ENCODE peak calls at places on chromosomes 4 and X, in four cellular contexts. I, D, A and Y are unnamed samples.

GRCh38 chrX:2489446-2490445 is 11.0 kb downstream of the DHRSX start:
- DNase-seq in I (no peak), D (no peak), A (no peak), Y (no peak)

GRCh38 chr4:1234811-1235292 is 14.1 kb downstream of the CTBP1 start:
- DNase-seq in I (no peak), D (no peak), A (no peak), Y (no peak)

GRCh38 chr4:70715097-70715496 is 6.7 kb upstream of the RUFY3 start:
- DNase-seq in I (peak; percentile 52), D (no peak), A (no peak), Y (no peak)

GRCh38 chrX:130915302-130915701 is 12.3 kb upstream of the ENOX2 start:
- DNase-seq in I (peak; percentile 37), D (no peak), A (no peak), Y (no peak)

GRCh38 chr4:148258526-148258925 is 183.7 kb downstream of the NR3C2 start:
- DNase-seq in I (no peak), D (no peak), A (no peak), Y (no peak)

GRCh38 chr4:113116414-113117345 is 67.2 kb downstream of the ANK2 start:
- DNase-seq in I (no peak), D (no peak), A (no peak), Y (no peak)

GRCh38 chr4:9679704-9680478 is 101.5 kb upstream of the DRD5 start:
- DNase-seq in I (no peak), D (no peak), A (no peak), Y (no peak)

GRCh38 chr4:183848762-183849161 is 56.3 kb upstream of the STOX2 start:
- DNase-seq in I (no peak), D (no peak), A (no peak), Y (no peak)

GRCh38 chr4:145735330-145735638 is 55.3 kb downstream of the C4orf51 start:
- DNase-seq in I (peak; percentile 96), D (peak; percentile 47), A (no peak), Y (peak; percentile 72)

GRCh38 chr4:162921178-162921785 is 245.4 kb downstream of the NAF1 start:
- DNase-seq in I (no peak), D (no peak), A (no peak), Y (no peak)

GRCh38 chrX:78708171-78708570 is 39.3 kb upstream of the LPAR4 start:
- DNase-seq in I (peak; percentile 41), D (peak; percentile 1), A (no peak), Y (peak; percentile 34)

GRCh38 chr4:20326977-20327376 is 75.3 kb downstream of the SLIT2 start:
- DNase-seq in I (peak; percentile 15), D (no peak), A (no peak), Y (no peak)

GRCh38 chr4:3342182-3342854 is 49.5 kb downstream of the RGS12 start:
- DNase-seq in I (peak; percentile 95), D (peak; percentile 85), A (no peak), Y (peak; percentile 14)

GRCh38 chr4:61590881-61591280 is 390.8 kb downstream of the ADGRL3 start:
- DNase-seq in I (no peak), D (no peak), A (no peak), Y (no peak)

GRCh38 chr4:57098415-57098814 is 11.8 kb downstream of the IGFBP7 start:
- DNase-seq in I (no peak), D (no peak), A (no peak), Y (no peak)

GRCh38 chr4:57097711-57098110 is 12.5 kb downstream of the IGFBP7 start:
- DNase-seq in I (no peak), D (no peak), A (no peak), Y (no peak)

GRCh38 chr4:57099363-57099762 is 10.8 kb downstream of the IGFBP7 start:
- DNase-seq in I (no peak), D (peak; percentile 16), A (no peak), Y (no peak)

GRCh38 chr4:57100979-57101629 is 9.1 kb downstream of the IGFBP7 start:
- DNase-seq in I (no peak), D (peak; percentile 88), A (no peak), Y (peak; percentile 72)

DNA sequence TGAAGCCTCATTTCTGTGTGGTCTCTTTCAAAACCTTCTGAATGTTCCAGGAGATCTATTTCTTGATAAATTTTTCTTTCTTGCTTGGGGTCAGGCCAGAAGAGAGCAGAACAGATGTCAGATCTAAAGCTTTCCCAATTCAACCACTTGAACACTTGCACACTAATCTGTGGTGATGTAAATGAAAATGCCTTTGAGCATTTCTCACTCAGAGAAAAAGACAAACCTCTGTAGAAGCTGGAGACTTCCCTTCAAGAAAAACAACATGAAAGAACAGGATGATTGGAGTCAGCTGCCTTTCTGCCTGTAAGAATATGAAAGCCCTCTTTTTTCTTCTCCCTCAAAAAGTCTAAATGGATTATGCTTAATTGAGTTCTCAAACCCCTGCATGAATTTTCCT is 11.2 kb downstream of the IGFBP7 start:
- DNase-seq in I (peak; percentile 91), D (no peak), A (no peak), Y (no peak)
- TF ChIP-seq MAZ in I (no peak), D (no peak), A (no peak), Y (no peak)

DNA sequence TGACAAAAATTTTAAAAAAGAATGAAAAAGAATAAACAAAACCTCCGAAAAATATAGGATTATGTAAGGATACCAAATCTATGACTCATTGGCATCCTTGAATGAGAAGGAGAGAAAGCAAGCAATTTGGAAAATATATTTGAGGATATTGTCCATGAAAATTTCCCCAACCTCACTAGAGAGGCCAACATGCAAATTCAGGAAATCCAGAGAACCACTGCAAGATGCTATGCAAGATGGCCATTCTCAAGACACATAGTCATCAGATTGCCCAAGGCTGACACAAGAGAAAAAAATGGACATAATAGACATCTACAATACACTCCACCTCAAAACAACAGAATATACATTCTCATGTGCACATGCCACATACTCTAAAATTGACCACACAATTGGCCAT is 135.9 kb upstream of the SPANXB1 start:
- DNase-seq in I (no peak), D (no peak), A (no peak), Y (no peak)
- TF ChIP-seq MAZ in I (no peak), D (no peak), A (no peak), Y (no peak)

GRCh38 chrX:24981030-24981429 is 34.7 kb downstream of the ARX start:
- DNase-seq in I (no peak), D (no peak), A (no peak), Y (no peak)

GRCh38 chrX:24985120-24985519 is 30.6 kb downstream of the ARX start:
- DNase-seq in I (no peak), D (no peak), A (no peak), Y (no peak)

GRCh38 chrX:24979081-24979480 is 36.7 kb downstream of the ARX start:
- DNase-seq in I (peak; percentile 11), D (no peak), A (no peak), Y (no peak)

GRCh38 chrX:24983931-24984330 is 31.8 kb downstream of the ARX start:
- DNase-seq in I (no peak), D (no peak), A (no peak), Y (no peak)

DNA sequence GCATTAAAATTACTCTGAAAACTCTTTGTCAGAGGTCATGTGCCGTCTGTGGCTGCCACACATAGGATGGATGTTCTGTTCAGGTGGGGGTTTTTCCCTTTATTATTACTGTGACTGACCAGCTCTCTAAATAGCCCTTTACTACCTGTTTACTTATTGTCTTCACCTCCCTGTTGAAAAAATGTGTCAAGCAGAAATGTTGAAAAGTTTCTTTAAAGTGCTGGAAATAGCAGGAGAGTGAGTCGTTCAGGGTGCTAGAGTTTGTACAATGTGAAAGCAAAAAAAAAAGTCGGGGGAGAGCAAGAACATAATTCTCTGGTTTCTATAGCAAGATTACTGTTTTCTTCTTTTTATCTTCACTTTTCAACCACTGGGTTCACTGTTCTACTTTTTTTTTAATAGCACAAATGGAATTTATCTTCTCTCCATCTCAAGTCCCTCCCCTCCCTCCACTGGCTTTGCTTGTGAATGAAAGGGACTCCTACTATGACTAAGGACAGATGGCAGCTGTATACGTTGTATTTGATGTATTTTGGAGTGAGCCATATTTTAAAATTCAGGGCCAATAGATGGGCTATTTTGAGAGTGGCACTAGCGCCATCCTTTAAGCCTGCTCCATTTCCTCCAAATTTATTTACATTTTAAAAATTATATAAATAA is 33.3 kb downstream of the ARX start:
- DNase-seq in I (peak; percentile 8), D (no peak), A (no peak), Y (no peak)
- TF ChIP-seq MAZ in I (no peak), D (no peak), A (no peak), Y (no peak)

GRCh38 chr4:44145868-44146267 is 302.7 kb downstream of the KCTD8 start:
- DNase-seq in I (peak; percentile 48), D (no peak), A (no peak), Y (no peak)
- TF ChIP-seq MAZ in I (no peak), D (no peak), A (no peak), Y (no peak)